ENCODE peak calls at places on chromosomes 12 and 14, in ten cellular contexts. C, S, Y, T, L, V, D, O, G and R are unnamed samples.

GRCh38 chr14:92653162-92653651 is 95.2 kb downstream of the LGMN start:
- DNase-seq in V (no peak), Y (no peak), T (no peak), D (no peak), C (no peak), O (no peak), G (no peak), S (no peak), L (no peak), R (no peak)

GRCh38 chr12:49698619-49699545 is 8.3 kb downstream of the FMNL3 start:
- DNase-seq in T (peak; percentile 25), L (no peak), Y (no peak), C (no peak), D (no peak), O (no peak), S (peak; percentile 63), G (no peak), V (peak; percentile 67), R (no peak)

GRCh38 chr14:69964841-69965240 is 85.6 kb downstream of the SMOC1 start:
- DNase-seq in V (no peak), Y (no peak), D (no peak), G (no peak), L (no peak), O (no peak), S (no peak), T (no peak), C (no peak), R (no peak)

GRCh38 chr14:72925171-72925759 is 999 bp upstream of the DCAF4 start:
- DNase-seq in L (no peak), Y (peak; percentile 37), S (no peak), D (no peak), V (no peak), C (no peak), T (no peak), G (no peak), O (no peak), R (no peak)

GRCh38 chr14:105412768-105413541 is 6.7 kb upstream of the MTA1 start:
- DNase-seq in L (no peak), V (no peak), T (no peak), D (no peak), O (no peak), G (no peak), S (no peak), C (no peak), Y (no peak), R (no peak)

GRCh38 chr14:106163316-106163715 is 636.9 kb downstream of the TMEM121 start:
- DNase-seq in D (no peak), T (no peak), V (no peak), S (no peak), C (no peak), O (no peak), Y (no peak), G (no peak), L (no peak), R (no peak)

GRCh38 chr12:94235894-94236293 is 87.5 kb downstream of the PLXNC1 start:
- DNase-seq in L (no peak), G (no peak), S (no peak), T (no peak), O (no peak), C (peak; percentile 51), V (no peak), D (no peak), Y (no peak), R (no peak)

GRCh38 chr14:58813745-58814144 is 176.0 kb downstream of the DACT1 start:
- DNase-seq in S (no peak), G (no peak), O (no peak), Y (no peak), L (no peak), V (no peak), D (no peak), T (no peak), C (peak; percentile 39), R (no peak)

GRCh38 chr12:111451649-111452129 is 46.0 kb downstream of the SH2B3 start:
- DNase-seq in D (peak; percentile 9), G (peak; percentile 9), C (peak; percentile 52), V (peak; percentile 62), S (no peak), L (no peak), O (no peak), Y (peak; percentile 28), T (no peak), R (peak; percentile 62)

GRCh38 chr12:100593490-100593889 is 20.0 kb downstream of the GAS2L3 start:
- DNase-seq in V (peak; percentile 47), C (no peak), S (no peak), Y (no peak), O (no peak), D (no peak), G (no peak), L (no peak), T (no peak), R (no peak)

GRCh38 chr12:69027411-69027811 is 94.4 kb upstream of the CPM start:
- DNase-seq in T (no peak), Y (no peak), S (no peak), C (no peak), G (no peak), L (no peak), O (no peak), D (no peak), V (peak; percentile 53), R (no peak)

GRCh38 chr14:104138098-104138890 is at the start of gene KIF26A:
- DNase-seq in D (peak; percentile 73), L (no peak), Y (no peak), S (peak; percentile 47), O (no peak), G (no peak), C (peak; percentile 86), V (no peak), T (no peak), R (peak; percentile 96)

GRCh38 chr12:69947922-69948321 is 122.9 kb downstream of the MYRFL start:
- DNase-seq in L (no peak), G (no peak), S (no peak), D (no peak), C (no peak), O (no peak), V (no peak), Y (no peak), T (no peak), R (no peak)

GRCh38 chr14:104143521-104144452 is 5.4 kb downstream of the KIF26A start:
- DNase-seq in C (no peak), O (no peak), T (no peak), V (no peak), L (no peak), S (no peak), D (no peak), G (peak; percentile 38), Y (no peak), R (peak; percentile 36)

GRCh38 chr12:34126239-34126641 is 103.9 kb downstream of the ALG10 start:
- DNase-seq in O (no peak), Y (no peak), G (no peak), T (no peak), D (no peak), V (no peak), C (no peak), L (no peak), S (no peak), R (no peak)

GRCh38 chr14:52706286-52706685 is 714 bp upstream of the PSMC6 start:
- DNase-seq in S (no peak), G (no peak), V (no peak), L (no peak), C (peak; percentile 22), D (no peak), T (no peak), O (peak; percentile 12), Y (no peak), R (peak; percentile 44)

GRCh38 chr12:10968765-10969456 is 17.8 kb downstream of the TAS2R50 start:
- DNase-seq in L (peak; percentile 39), T (peak; percentile 40), O (peak; percentile 78), S (peak; percentile 69), V (peak; percentile 73), C (no peak), Y (peak; percentile 50), D (no peak), G (peak; percentile 66), R (no peak)

GRCh38 chr12:79033788-79034187 is 169.2 kb downstream of the SYT1 start:
- DNase-seq in S (no peak), T (no peak), V (no peak), O (no peak), Y (no peak), D (no peak), L (no peak), C (no peak), G (no peak), R (no peak)

GRCh38 chr12:86551146-86551571 is 295.0 kb upstream of the MGAT4C start:
- DNase-seq in D (no peak), S (peak; percentile 90), C (no peak), O (peak; percentile 2), L (no peak), T (no peak), G (no peak), V (no peak), Y (no peak), R (no peak)

GRCh38 chr12:68792952-68793351 is 15.0 kb upstream of the MDM2 start:
- DNase-seq in T (no peak), Y (no peak), G (no peak), O (no peak), L (no peak), S (no peak), C (peak; percentile 83), V (peak; percentile 22), D (no peak), R (peak; percentile 65)

GRCh38 chr14:99063620-99064225 is 208.3 kb downstream of the BCL11B start:
- DNase-seq in Y (no peak), O (no peak), V (no peak), S (no peak), C (peak; percentile 15), T (no peak), D (no peak), G (no peak), L (no peak), R (no peak)

GRCh38 chr14:99273025-99273723 is 1.2 kb upstream of the BCL11B start:
- DNase-seq in G (peak; percentile 26), V (no peak), D (peak; percentile 69), C (peak; percentile 95), S (no peak), O (no peak), L (no peak), T (no peak), Y (no peak), R (peak; percentile 43)

GRCh38 chr14:94356379-94357056 is 31.9 kb downstream of the SERPINA1 start:
- DNase-seq in T (no peak), V (no peak), O (no peak), D (no peak), L (no peak), G (peak; percentile 24), S (no peak), C (no peak), Y (peak; percentile 7), R (no peak)

GRCh38 chr14:74504412-74504811 is 10.8 kb downstream of the ISCA2 start:
- DNase-seq in C (no peak), Y (no peak), D (no peak), S (no peak), O (no peak), T (no peak), V (no peak), L (no peak), G (peak; percentile 17), R (no peak)

GRCh38 chr12:52708010-52708409 is 4.7 kb upstream of the KRT77 start:
- DNase-seq in L (no peak), C (no peak), O (no peak), D (no peak), S (no peak), V (no peak), T (no peak), Y (no peak), G (no peak), R (no peak)

GRCh38 chr12:70002097-70002911 is 177.3 kb downstream of the MYRFL start:
- DNase-seq in O (peak; percentile 16), V (no peak), L (no peak), G (no peak), C (no peak), T (no peak), Y (no peak), D (no peak), S (peak; percentile 41), R (no peak)

GRCh38 chr12:100612557-100612956 is 39.1 kb downstream of the GAS2L3 start:
- DNase-seq in D (no peak), Y (no peak), S (no peak), G (peak; percentile 34), L (no peak), V (no peak), T (no peak), O (no peak), C (no peak), R (no peak)

GRCh38 chr12:85765443-85765842 is 70.8 kb downstream of the RASSF9 start:
- DNase-seq in S (no peak), V (no peak), T (no peak), L (no peak), Y (no peak), C (no peak), D (no peak), O (no peak), G (no peak), R (no peak)